ENCODE peak calls at places on chromosomes 16 and 17, in seven cellular contexts. T, A, I, Q, P, U and G are unnamed samples.

GRCh38 chr16:82657239-82657638 is 30.5 kb downstream of the CDH13 start:
- DNase-seq in T (no peak), A (no peak), I (no peak), Q (no peak), P (no peak), U (no peak), G (no peak)

GRCh38 chr17:61399131-61400057 is at the start of gene TBX2:
- DNase-seq in T (no peak), A (no peak), I (peak), Q (peak), P (peak), U (peak), G (peak)

GRCh38 chr16:82433042-82433441 is 193.7 kb upstream of the CDH13 start:
- DNase-seq in T (no peak), A (no peak), I (no peak), Q (no peak), P (no peak), U (no peak), G (no peak)

GRCh38 chr17:3032258-3033247 is 30.9 kb downstream of the OR1D5 start:
- DNase-seq in T (no peak), A (no peak), I (no peak), Q (no peak), P (no peak), U (no peak), G (no peak)

GRCh38 chr16:23838485-23839142 is 2.8 kb downstream of the PRKCB start:
- DNase-seq in T (no peak), A (no peak), I (no peak), Q (no peak), P (no peak), U (no peak), G (no peak)

GRCh38 chr17:39027037-39027436 is 59.8 kb upstream of the FBXO47 start:
- DNase-seq in T (no peak), A (no peak), I (peak), Q (no peak), P (peak), U (peak), G (peak)

GRCh38 chr16:65772134-65772732 is 594.3 kb upstream of the CDH5 start:
- DNase-seq in T (no peak), A (no peak), I (no peak), Q (no peak), P (peak), U (no peak), G (peak)

GRCh38 chr17:41048441-41048840 is 1.3 kb upstream of the KRTAP2-1 start:
- DNase-seq in T (no peak), A (no peak), I (no peak), Q (no peak), P (no peak), U (no peak), G (no peak)

GRCh38 chr17:4375039-4375748 is 8.7 kb upstream of the UBE2G1 start:
- DNase-seq in T (no peak), A (peak), I (no peak), Q (no peak), P (no peak), U (no peak), G (no peak)

GRCh38 chr17:40351185-40352043 is 13.1 kb downstream of the GJD3 start:
- DNase-seq in T (no peak), A (no peak), I (peak), Q (no peak), P (no peak), U (peak), G (no peak)

GRCh38 chr16:71540-72341 is 690 bp downstream of the RHBDF1 start:
- DNase-seq in T (no peak), A (no peak), I (peak), Q (peak), P (peak), U (peak), G (peak)

GRCh38 chr17:27109346-27109745 is 184.6 kb upstream of the WSB1 start:
- DNase-seq in T (no peak), A (no peak), I (no peak), Q (no peak), P (no peak), U (no peak), G (no peak)

GRCh38 chr17:18332909-18333489 is 17.9 kb downstream of the SMCR8 start:
- DNase-seq in T (no peak), A (no peak), I (no peak), Q (no peak), P (no peak), U (no peak), G (no peak)